ENCODE peak calls at places on chromosomes 1 and 21, in seven cellular contexts. S, O, Y, Z, V, G and M are unnamed samples.

GRCh38 chr21:36045993-36046392 is 14.3 kb downstream of the SETD4 start:
- DNase-seq in G (no peak), Z (no peak), Y (no peak), S (no peak), O (no peak), V (no peak), M (no peak)

GRCh38 chr1:51768971-51769601 is 109.4 kb downstream of the NRDC start:
- DNase-seq in Z (no peak), S (peak), Y (no peak), O (peak), G (peak), V (peak), M (peak)

GRCh38 chr1:201089621-201090020 is 22.6 kb downstream of the CACNA1S start:
- DNase-seq in V (no peak), Z (no peak), O (no peak), S (no peak), G (no peak), Y (no peak), M (no peak)

GRCh38 chr1:180542530-180543171 is 16.1 kb upstream of the OVAAL start:
- DNase-seq in Z (no peak), V (no peak), G (no peak), S (no peak), O (no peak), Y (no peak), M (no peak)

GRCh38 chr1:8089535-8090228 is 63.6 kb upstream of the ERRFI1 start:
- DNase-seq in Z (no peak), O (no peak), G (no peak), V (no peak), S (no peak), Y (no peak), M (no peak)

GRCh38 chr1:36699113-36699512 is 216.4 kb upstream of the CSF3R start:
- DNase-seq in S (no peak), G (no peak), V (no peak), O (no peak), Z (no peak), Y (no peak), M (no peak)

GRCh38 chr1:154557939-154558609 is 388 bp downstream of the UBE2Q1 start:
- DNase-seq in Z (no peak), G (peak), S (no peak), Y (peak), V (peak), O (no peak), M (peak)

GRCh38 chr1:17251699-17252376 is 2.9 kb downstream of the PADI3 start:
- DNase-seq in Y (no peak), S (no peak), O (no peak), G (no peak), Z (no peak), V (no peak), M (no peak)

GRCh38 chr1:55468438-55468837 is 253.3 kb upstream of the USP24 start:
- DNase-seq in G (no peak), Z (no peak), O (no peak), Y (no peak), S (no peak), V (no peak), M (no peak)

GRCh38 chr21:21547368-21547953 is 549.3 kb downstream of the NCAM2 start:
- DNase-seq in G (no peak), Z (no peak), V (no peak), Y (no peak), S (no peak), O (no peak), M (no peak)

GRCh38 chr1:109246141-109246551 is 3.2 kb upstream of the CELSR2 start:
- DNase-seq in Y (no peak), S (no peak), V (no peak), Z (no peak), G (no peak), O (no peak), M (no peak)

GRCh38 chr1:153292185-153292584 is 20.6 kb downstream of the PGLYRP3 start:
- DNase-seq in G (no peak), Z (no peak), V (no peak), O (no peak), Y (no peak), S (no peak), M (no peak)

GRCh38 chr1:168947039-168947438 is 159.5 kb upstream of the ATP1B1 start:
- DNase-seq in G (no peak), Y (no peak), V (no peak), O (no peak), S (no peak), Z (no peak), M (no peak)

GRCh38 chr1:36775716-36776115 is 258.6 kb downstream of the GRIK3 start:
- DNase-seq in V (no peak), Z (no peak), S (no peak), O (no peak), Y (no peak), G (no peak), M (no peak)

GRCh38 chr1:227900571-227901051 is 47.1 kb downstream of the WNT9A start:
- DNase-seq in G (no peak), Z (no peak), V (no peak), O (no peak), Y (no peak), S (no peak), M (peak)

GRCh38 chr1:203066965-203067364 is 18.8 kb downstream of the MYOG start:
- DNase-seq in Y (no peak), Z (no peak), S (no peak), V (no peak), G (no peak), O (no peak), M (no peak)

GRCh38 chr1:10170362-10170665 is 40.1 kb upstream of the KIF1B start:
- DNase-seq in Y (no peak), Z (no peak), V (no peak), S (peak), O (no peak), G (no peak), M (no peak)

GRCh38 chr1:7232936-7233540 is 447.8 kb downstream of the CAMTA1 start:
- DNase-seq in G (no peak), S (no peak), O (no peak), Z (no peak), V (no peak), Y (no peak), M (no peak)

GRCh38 chr21:45317401-45318145 is 29.9 kb upstream of the POFUT2 start:
- DNase-seq in G (no peak), V (no peak), O (no peak), S (no peak), Y (no peak), Z (no peak), M (no peak)

GRCh38 chr1:200610846-200611245 is 9.7 kb downstream of the KIF14 start:
- DNase-seq in Y (no peak), Z (no peak), V (no peak), S (no peak), G (no peak), O (no peak), M (no peak)

GRCh38 chr1:230073371-230074035 is 6.5 kb downstream of the GALNT2 start:
- DNase-seq in O (no peak), Z (no peak), V (no peak), S (no peak), G (no peak), Y (no peak), M (no peak)

GRCh38 chr1:112358061-112358770 is 37.8 kb upstream of the CTTNBP2NL start:
- DNase-seq in Y (no peak), G (no peak), S (no peak), Z (no peak), O (no peak), V (no peak), M (no peak)

GRCh38 chr1:120179420-120180348 is 3.4 kb upstream of the SEC22B start:
- DNase-seq in O (no peak), S (no peak), V (no peak), Y (no peak), Z (no peak), G (peak), M (peak)

GRCh38 chr1:52632732-52633290 is at the start of gene SHISAL2A:
- DNase-seq in Z (no peak), V (no peak), S (peak), G (no peak), Y (peak), O (peak), M (peak)

GRCh38 chr21:34183331-34183928 is 110.1 kb downstream of the MRPS6 start:
- DNase-seq in S (no peak), Z (no peak), V (no peak), G (no peak), Y (no peak), O (no peak), M (no peak)

GRCh38 chr1:247360991-247361721 is 29.5 kb upstream of the ZNF496 start:
- DNase-seq in Y (no peak), G (no peak), Z (no peak), O (no peak), V (no peak), S (no peak), M (peak)

GRCh38 chr1:5578690-5579089 is 413.5 kb downstream of the NPHP4 start:
- DNase-seq in Z (no peak), V (no peak), S (no peak), O (no peak), Y (peak), G (no peak), M (no peak)

GRCh38 chr1:10564063-10564462 is 89.3 kb downstream of the PEX14 start:
- DNase-seq in Y (no peak), S (no peak), G (no peak), O (no peak), V (no peak), Z (no peak), M (no peak)

GRCh38 chr1:204989266-204990058 is 53.5 kb upstream of the CNTN2 start:
- DNase-seq in O (peak), Y (peak), S (peak), V (peak), G (peak), Z (peak), M (peak)

GRCh38 chr1:215146252-215146975 is 63.9 kb downstream of the KCNK2 start:
- DNase-seq in Y (peak), G (no peak), O (no peak), Z (no peak), S (no peak), V (no peak), M (peak)

GRCh38 chr1:107776898-107777663 is 187.9 kb downstream of the VAV3 start:
- DNase-seq in O (no peak), V (no peak), S (no peak), G (no peak), Z (no peak), Y (no peak), M (no peak)

GRCh38 chr1:57957576-57957975 is 533.7 kb upstream of the DAB1 start:
- DNase-seq in Y (no peak), V (no peak), Z (no peak), S (no peak), G (no peak), O (no peak), M (no peak)

GRCh38 chr21:45581322-45581712 is 39.1 kb upstream of the SLC19A1 start:
- DNase-seq in Z (no peak), O (no peak), Y (peak), V (no peak), S (no peak), G (no peak), M (peak)

GRCh38 chr1:18560692-18561091 is 70.0 kb upstream of the PAX7 start:
- DNase-seq in Z (no peak), V (no peak), O (no peak), Y (no peak), S (no peak), G (no peak), M (no peak)

DNA sequence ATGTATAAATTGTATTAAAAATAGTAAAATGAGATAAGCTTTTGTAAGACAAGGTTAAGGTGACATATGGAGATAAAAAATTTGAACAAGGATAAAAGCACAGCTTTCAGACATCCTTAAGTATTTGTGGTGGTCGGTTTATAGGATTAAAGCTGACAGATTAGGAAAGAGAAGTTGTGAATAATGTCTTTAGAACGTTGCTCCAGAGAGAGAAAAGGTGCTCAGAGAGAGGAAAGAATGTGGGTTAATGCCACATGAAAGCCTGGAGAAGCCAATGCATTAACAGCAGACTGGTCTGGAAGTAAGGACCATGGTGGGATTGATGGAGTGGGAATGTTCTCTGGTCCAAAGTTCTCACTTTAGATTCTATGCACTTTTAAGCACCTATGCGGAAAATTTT is 44.8 kb downstream of the ATP6V1G3 start:
- DNase-seq in G (no peak), S (no peak), Z (no peak), O (no peak), V (no peak), Y (no peak), M (no peak)
- TF ChIP-seq POLR2AphosphoS5 in G (no peak), S (no peak), Z (no peak), O (no peak), V (no peak), Y (no peak), M (no peak)

GRCh38 chr1:12615916-12616708 is 1.9 kb downstream of the DHRS3 start:
- DNase-seq in O (no peak), G (peak), Y (peak), V (peak), Z (no peak), S (no peak), M (peak)
- TF ChIP-seq POLR2AphosphoS5 in O (no peak), G (peak), Y (peak), V (no peak), Z (no peak), S (no peak), M (peak)

DNA sequence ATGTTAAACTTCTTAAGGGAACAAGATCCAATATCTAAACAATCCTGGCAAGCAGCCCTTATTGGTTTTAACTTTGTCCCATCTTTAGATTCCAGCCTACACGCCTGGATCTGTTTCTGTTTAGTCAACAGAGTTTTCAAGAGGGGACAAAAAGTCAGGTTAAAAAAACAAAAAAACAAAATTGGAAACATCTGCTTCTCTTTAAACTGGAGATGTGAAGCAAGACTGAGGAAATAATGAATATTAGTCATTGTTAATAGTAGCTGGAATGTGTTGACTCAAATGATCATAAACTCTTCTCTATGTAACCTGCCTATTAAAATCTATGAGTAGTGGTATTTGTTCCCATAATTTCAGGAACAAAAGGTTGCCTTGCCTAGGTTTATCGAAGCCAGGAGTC is 55.0 kb downstream of the NID1 start:
- DNase-seq in O (no peak), V (no peak), Y (no peak), Z (no peak), G (no peak), S (no peak), M (no peak)
- TF ChIP-seq POLR2AphosphoS5 in O (no peak), V (no peak), Y (no peak), Z (no peak), G (peak), S (no peak), M (peak)

GRCh38 chr1:41442697-41443251 is 41.7 kb downstream of the EDN2 start:
- DNase-seq in Y (no peak), G (peak), S (no peak), Z (no peak), V (no peak), O (no peak), M (no peak)
- TF ChIP-seq POLR2AphosphoS5 in Y (no peak), G (peak), S (no peak), Z (no peak), V (no peak), O (no peak), M (no peak)

GRCh38 chr1:21586926-21587601 is 77.8 kb downstream of the ALPL start:
- DNase-seq in Z (no peak), G (no peak), V (peak), Y (peak), O (no peak), S (no peak), M (peak)
- TF ChIP-seq POLR2AphosphoS5 in Z (no peak), G (no peak), V (no peak), Y (peak), O (no peak), S (no peak), M (no peak)

DNA sequence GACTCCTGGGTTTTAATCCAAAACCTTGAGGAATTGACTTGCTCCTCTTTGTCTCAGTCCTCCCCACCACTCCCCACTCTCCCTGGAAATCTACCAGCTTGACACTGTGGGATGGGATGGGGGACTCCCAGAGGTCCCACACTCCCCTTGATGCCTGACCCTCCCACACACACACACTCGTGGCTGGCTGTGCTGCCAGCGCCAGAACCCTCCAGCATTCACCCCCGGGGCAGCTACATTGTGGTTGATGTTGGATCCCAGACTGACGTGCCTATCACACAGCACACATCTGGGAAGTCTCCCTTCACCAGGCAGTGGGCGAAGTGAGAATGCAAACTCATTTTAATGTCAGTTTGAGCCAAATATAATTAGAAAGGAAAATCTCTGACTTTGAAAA is 10.0 kb downstream of the KIRREL1 start:
- DNase-seq in Z (no peak), Y (no peak), O (no peak), S (no peak), G (no peak), V (no peak), M (no peak)
- TF ChIP-seq POLR2AphosphoS5 in Z (no peak), Y (no peak), O (no peak), S (no peak), G (no peak), V (no peak), M (no peak)